ENCODE peak calls at places on chromosomes 12 and 14, in five cellular contexts. F is astrocyte of the spinal cord, E is hepatocyte, B is EL, U is HL-60. X is an unnamed sample.

GRCh38 chr12:116863275-116863767 is 17.9 kb downstream of the HRK start:
- DNase-seq in F (no peak), E (peak), U (no peak), B (peak), X (peak)

GRCh38 chr12:82691513-82691912 is 4.8 kb downstream of the TMTC2 start:
- DNase-seq in U (no peak), F (no peak), B (no peak), E (no peak), X (no peak)

GRCh38 chr12:64142784-64143183 is 79.3 kb downstream of the KICS2 start:
- DNase-seq in E (no peak), B (no peak), U (no peak), F (no peak), X (no peak)

GRCh38 chr12:67802723-67803122 is 154.2 kb downstream of the DYRK2 start:
- DNase-seq in B (no peak), E (no peak), F (no peak), U (no peak), X (no peak)

GRCh38 chr12:31370645-31371620 is 45.0 kb upstream of the SINHCAF start:
- DNase-seq in B (no peak), F (no peak), U (peak), E (peak), X (no peak)

GRCh38 chr14:89941830-89942377 is 12.6 kb downstream of the EFCAB11 start:
- DNase-seq in F (no peak), B (no peak), U (no peak), E (no peak), X (no peak)

GRCh38 chr14:87351007-87351406 is 642.0 kb downstream of the GALC start:
- DNase-seq in F (no peak), B (no peak), U (no peak), E (no peak), X (no peak)

GRCh38 chr14:50812856-50813543 is 18.0 kb downstream of the NIN start:
- DNase-seq in F (no peak), B (no peak), E (no peak), U (peak), X (no peak)

GRCh38 chr14:85533821-85534271 is 3.9 kb downstream of the FLRT2 start:
- DNase-seq in B (peak), U (no peak), F (peak), E (peak), X (peak)

GRCh38 chr12:121799842-121800693 is 3.7 kb upstream of the SETD1B start:
- DNase-seq in U (peak), F (peak), E (peak), B (peak), X (peak)

GRCh38 chr12:10624631-10625030 is 11.2 kb upstream of the MAGOHB start:
- DNase-seq in B (no peak), E (no peak), F (no peak), U (no peak), X (no peak)

GRCh38 chr12:95784286-95784685 is 6.3 kb downstream of the NTN4 start:
- DNase-seq in B (peak), E (no peak), F (peak), U (no peak), X (no peak)

GRCh38 chr12:54389139-54389508 is 4.6 kb upstream of the ZNF385A start:
- DNase-seq in E (no peak), B (no peak), U (no peak), F (no peak), X (no peak)

GRCh38 chr14:51701956-51702355 is 50.2 kb downstream of the FRMD6 start:
- DNase-seq in B (no peak), E (no peak), U (no peak), F (peak), X (no peak)

GRCh38 chr12:117027251-117028086 is 71.7 kb downstream of the TESC start:
- DNase-seq in E (no peak), U (no peak), B (no peak), F (no peak), X (no peak)

GRCh38 chr14:76584271-76584702 is 177.0 kb upstream of the VASH1 start:
- DNase-seq in E (no peak), F (no peak), B (no peak), U (no peak), X (no peak)

GRCh38 chr12:104462931-104463339 is 6.2 kb downstream of the CHST11 start:
- DNase-seq in B (no peak), F (no peak), U (peak), E (no peak), X (no peak)

GRCh38 chr12:25585021-25585523 is 32.0 kb upstream of the LMNTD1 start:
- DNase-seq in F (peak), U (no peak), B (no peak), E (peak), X (peak)

GRCh38 chr12:64584173-64584555 is 26.1 kb upstream of the RASSF3 start:
- DNase-seq in F (no peak), U (no peak), B (no peak), E (no peak), X (no peak)

GRCh38 chr14:85599939-85600338 is 70.0 kb downstream of the FLRT2 start:
- DNase-seq in E (peak), U (peak), F (no peak), B (peak), X (no peak)

X was measured in GM03348.